ENCODE peak calls at places on chromosomes 7 and 10, in five cellular contexts. One of them, this sample, is unnamed.

GRCh38 chr7:136869991-136870798 is 1.7 kb downstream of the CHRM2 start:
- DNase-seq in EH: peak
- DNase-seq in HAP-1: no peak
- DNase-seq in HEK293T: no peak
- DNase-seq in NCI-H774: no peak
- DNase-seq in this sample: no peak

GRCh38 chr7:121954803-121955202 is 81.8 kb downstream of the PTPRZ1 start:
- DNase-seq in HEK293T: no peak
- DNase-seq in NCI-H774: no peak
- DNase-seq in HAP-1: no peak
- DNase-seq in EH: peak
- DNase-seq in this sample: no peak

GRCh38 chr7:51219261-51219988 is 97.2 kb downstream of the COBL start:
- DNase-seq in NCI-H774: no peak
- DNase-seq in HAP-1: no peak
- DNase-seq in HEK293T: no peak
- DNase-seq in EH: no peak
- DNase-seq in this sample: no peak

GRCh38 chr10:7192831-7193348 is 217.9 kb downstream of the SFMBT2 start:
- DNase-seq in HEK293T: no peak
- DNase-seq in EH: no peak
- DNase-seq in HAP-1: no peak
- DNase-seq in NCI-H774: no peak
- DNase-seq in this sample: no peak

GRCh38 chr7:78400038-78400437 is 601.5 kb downstream of the PHTF2 start:
- DNase-seq in HAP-1: peak
- DNase-seq in HEK293T: no peak
- DNase-seq in NCI-H774: no peak
- DNase-seq in EH: no peak
- DNase-seq in this sample: no peak

GRCh38 chr10:131702521-131703356 is 198.1 kb upstream of the PPP2R2D start:
- DNase-seq in HEK293T: no peak
- DNase-seq in HAP-1: no peak
- DNase-seq in NCI-H774: no peak
- DNase-seq in EH: no peak
- DNase-seq in this sample: no peak

GRCh38 chr10:100984670-100985177 is 2.6 kb downstream of the MRPL43 start:
- DNase-seq in EH: no peak
- DNase-seq in HAP-1: no peak
- DNase-seq in NCI-H774: no peak
- DNase-seq in HEK293T: no peak
- DNase-seq in this sample: no peak

GRCh38 chr7:30510124-30511074 is 5.8 kb upstream of the GGCT start:
- DNase-seq in EH: peak
- DNase-seq in HAP-1: peak
- DNase-seq in NCI-H774: peak
- DNase-seq in HEK293T: peak
- DNase-seq in this sample: no peak

GRCh38 chr7:101782886-101783285 is 34.5 kb upstream of the CUX1 start:
- DNase-seq in NCI-H774: no peak
- DNase-seq in HEK293T: no peak
- DNase-seq in EH: no peak
- DNase-seq in HAP-1: no peak
- DNase-seq in this sample: no peak

GRCh38 chr10:112024079-112024478 is 159.5 kb downstream of the GPAM start:
- DNase-seq in HEK293T: no peak
- DNase-seq in NCI-H774: no peak
- DNase-seq in HAP-1: no peak
- DNase-seq in EH: no peak
- DNase-seq in this sample: no peak

GRCh38 chr7:29017666-29018065 is 59.5 kb upstream of the TRIL start:
- DNase-seq in EH: peak
- DNase-seq in NCI-H774: no peak
- DNase-seq in HAP-1: no peak
- DNase-seq in HEK293T: no peak
- DNase-seq in this sample: no peak

GRCh38 chr10:50993817-50994251 is 80.5 kb upstream of the PRKG1 start:
- DNase-seq in HEK293T: peak
- DNase-seq in EH: peak
- DNase-seq in HAP-1: no peak
- DNase-seq in NCI-H774: no peak
- DNase-seq in this sample: no peak

GRCh38 chr10:62185914-62186692 is 82.5 kb downstream of the RTKN2 start:
- DNase-seq in EH: no peak
- DNase-seq in HAP-1: no peak
- DNase-seq in HEK293T: no peak
- DNase-seq in NCI-H774: no peak
- DNase-seq in this sample: no peak